ENCODE peak calls at places on chromosome 16, in nine cellular contexts. B is pancreas, X is left lung, C is tibial nerve, S is heart right ventricle, Y is body of pancreas, O is AG04450, F is fibroblast of lung, E is spleen. H is an unnamed sample.
A peak's percentile ranks its signal among the peaks of the same experiment; 100 is the strongest.

GRCh38 chr16:2200313-2200712 is 3.9 kb upstream of the CASKIN1 start:
- DNase-seq in B (no peak), X (no peak), C (no peak), S (no peak), Y (no peak), O (no peak), F (no peak), E (no peak), H (no peak)

GRCh38 chr16:30375830-30376229 is 1.2 kb downstream of the MYL11 start:
- DNase-seq in B (no peak), X (no peak), C (no peak), S (no peak), Y (no peak), O (no peak), F (no peak), E (no peak), H (no peak)

GRCh38 chr16:47732806-47733150 is 271.6 kb downstream of the PHKB start:
- DNase-seq in B (no peak), X (no peak), C (no peak), S (no peak), Y (no peak), O (peak; percentile 94), F (peak; percentile 97), E (no peak), H (peak; percentile 90)

GRCh38 chr16:35631261-35631945 is 2172.0 kb downstream of the TP53TG3F start:
- DNase-seq in B (no peak), X (no peak), C (no peak), S (no peak), Y (no peak), O (no peak), F (no peak), E (no peak), H (no peak)

GRCh38 chr16:80323187-80323807 is 217.5 kb upstream of the DYNLRB2 start:
- DNase-seq in B (no peak), X (no peak), C (no peak), S (no peak), Y (no peak), O (no peak), F (no peak), E (no peak), H (no peak)

GRCh38 chr16:69706256-69706974 is 19.9 kb downstream of the NQO1 start:
- DNase-seq in B (no peak), X (no peak), C (peak; percentile 40), S (no peak), Y (no peak), O (no peak), F (peak; percentile 30), E (no peak), H (no peak)

GRCh38 chr16:68155425-68155824 is 70.3 kb downstream of the NFATC3 start:
- DNase-seq in B (no peak), X (no peak), C (no peak), S (no peak), Y (no peak), O (no peak), F (no peak), E (no peak), H (no peak)

GRCh38 chr16:12729448-12729847 is 74.2 kb downstream of the CPPED1 start:
- DNase-seq in B (no peak), X (no peak), C (no peak), S (no peak), Y (no peak), O (no peak), F (peak; percentile 11), E (no peak), H (no peak)

GRCh38 chr16:22402191-22402590 is 27.8 kb upstream of the CDR2 start:
- DNase-seq in B (no peak), X (no peak), C (no peak), S (no peak), Y (no peak), O (no peak), F (no peak), E (no peak), H (peak; percentile 39)

GRCh38 chr16:27973678-27974077 is 89.8 kb downstream of the GSG1L start:
- DNase-seq in B (no peak), X (no peak), C (no peak), S (no peak), Y (no peak), O (no peak), F (no peak), E (peak; percentile 30), H (no peak)

GRCh38 chr16:31713945-31714898 is 159.4 kb upstream of the ZNF267 start:
- DNase-seq in B (no peak), X (no peak), C (no peak), S (no peak), Y (peak; percentile 47), O (no peak), F (no peak), E (no peak), H (no peak)

GRCh38 chr16:23478566-23478965 is 25.6 kb upstream of the COG7 start:
- DNase-seq in B (no peak), X (no peak), C (no peak), S (no peak), Y (no peak), O (no peak), F (no peak), E (peak; percentile 57), H (no peak)

GRCh38 chr16:10386517-10387377 is 886 bp downstream of the ATF7IP2 start:
- DNase-seq in B (no peak), X (no peak), C (no peak), S (no peak), Y (no peak), O (no peak), F (peak; percentile 21), E (no peak), H (no peak)

GRCh38 chr16:10387378-10387681 is 1.5 kb downstream of the ATF7IP2 start:
- DNase-seq in B (no peak), X (no peak), C (no peak), S (no peak), Y (no peak), O (no peak), F (no peak), E (no peak), H (no peak)

GRCh38 chr16:10390867-10391266 is 5.0 kb downstream of the ATF7IP2 start:
- DNase-seq in B (no peak), X (no peak), C (no peak), S (no peak), Y (no peak), O (no peak), F (no peak), E (no peak), H (no peak)

GRCh38 chr16:10390330-10390729 is 4.5 kb downstream of the ATF7IP2 start:
- DNase-seq in B (no peak), X (no peak), C (no peak), S (no peak), Y (no peak), O (no peak), F (no peak), E (no peak), H (no peak)

GRCh38 chr16:10388987-10389386 is 3.1 kb downstream of the ATF7IP2 start:
- DNase-seq in B (no peak), X (no peak), C (no peak), S (no peak), Y (no peak), O (no peak), F (no peak), E (no peak), H (no peak)
- H3K27ac ChIP-seq in B (no peak overlapping the region), X (no peak overlapping the region), C (no peak overlapping the region), S (no peak overlapping the region), Y (no peak overlapping the region), O (no peak overlapping the region), F (no peak overlapping the region), E (no peak overlapping the region), H (no peak overlapping the region)

DNA sequence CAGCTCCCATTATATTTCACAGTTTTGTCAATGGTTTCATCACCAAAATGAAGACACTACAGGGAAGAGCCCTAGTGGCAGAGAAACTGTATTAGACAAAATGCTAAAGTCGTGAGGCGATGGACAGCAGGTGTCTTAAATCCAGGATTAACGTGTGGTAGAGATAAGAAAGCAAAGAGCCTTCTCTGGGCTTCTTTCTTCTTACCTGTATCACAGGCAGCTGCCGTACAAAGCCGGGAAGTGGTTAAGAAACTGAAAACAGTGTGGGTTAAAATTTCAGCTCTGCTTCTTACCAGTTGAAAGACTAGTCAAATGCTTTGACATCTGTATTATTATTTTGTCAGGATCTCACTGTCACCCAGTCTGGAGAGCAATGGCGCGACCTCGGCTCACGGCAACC is 98.2 kb upstream of the NUDT7 start:
- DNase-seq in B (no peak), X (no peak), C (no peak), S (no peak), Y (no peak), O (no peak), F (no peak), E (no peak), H (no peak)
- TF ChIP-seq CTCF in B (no peak), X (no peak), C (no peak), S (no peak), Y (no peak), O (no peak), F (no peak), E (no peak), H (no peak)

GRCh38 chr16:86151372-86151950 is 252.5 kb downstream of the IRF8 start:
- DNase-seq in B (no peak), X (no peak), C (no peak), S (no peak), Y (no peak), O (no peak), F (no peak), E (no peak), H (no peak)
- H3K27ac ChIP-seq in B (no peak overlapping the region), X (peak overlapping the region; percentile 71), C (no peak overlapping the region), S (no peak overlapping the region), Y (no peak overlapping the region), O (peak overlapping the region; percentile 61), F (no peak overlapping the region), E (no peak overlapping the region), H (no peak overlapping the region)

GRCh38 chr16:77724174-77724573 is 1.9 kb downstream of the NUDT7 start:
- DNase-seq in B (no peak), X (no peak), C (no peak), S (no peak), Y (no peak), O (no peak), F (no peak), E (no peak), H (no peak)

GRCh38 chr16:77723108-77723514 is 797 bp downstream of the NUDT7 start:
- DNase-seq in B (no peak), X (peak; percentile 34), C (peak; percentile 9), S (peak; percentile 16), Y (peak; percentile 19), O (peak; percentile 43), F (peak; percentile 77), E (no peak), H (no peak)

GRCh38 chr16:77721752-77722314 is 481 bp upstream of the NUDT7 start:
- DNase-seq in B (no peak), X (no peak), C (no peak), S (no peak), Y (no peak), O (no peak), F (no peak), E (no peak), H (no peak)

DNA sequence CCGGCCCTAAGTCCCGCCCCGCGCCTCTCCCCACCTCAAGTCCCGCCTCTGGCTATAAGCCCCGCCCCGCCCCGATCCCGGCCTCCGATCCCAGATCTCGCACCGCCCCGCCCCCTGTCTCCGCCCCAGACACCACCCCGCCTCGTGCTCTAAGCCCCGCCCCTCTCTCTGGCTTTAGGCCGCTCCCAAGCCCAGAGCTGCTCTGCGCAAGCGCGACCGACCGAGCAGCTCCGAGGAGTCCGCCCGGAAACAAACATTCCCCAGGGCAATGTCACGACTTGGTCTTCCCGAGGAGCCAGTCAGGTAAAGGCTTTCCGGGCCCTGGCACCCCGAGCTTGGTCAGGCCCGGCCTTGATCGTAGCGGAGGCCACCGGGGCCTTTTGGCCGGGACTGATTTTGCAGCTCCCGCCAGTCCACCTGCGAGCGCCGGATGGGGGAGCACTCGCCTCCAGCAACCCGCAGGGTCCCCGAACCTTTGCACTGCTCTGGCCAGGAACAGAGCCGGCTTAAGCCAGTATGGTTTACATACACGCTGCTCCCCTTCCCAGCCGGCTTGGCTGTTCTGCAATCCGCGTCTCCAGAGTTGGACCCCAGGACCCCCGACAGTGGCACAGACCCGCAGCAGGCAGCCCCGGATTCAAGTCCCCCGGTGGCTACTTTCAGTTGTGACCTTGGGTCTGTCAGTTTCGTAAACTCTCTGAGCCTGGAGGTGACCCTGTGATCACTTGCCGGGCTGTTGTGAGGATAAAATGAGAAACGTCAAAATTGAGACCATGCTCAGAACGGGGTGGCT is at the start of gene NUDT7:
- DNase-seq in B (peak; percentile 100), X (peak; percentile 100), C (peak; percentile 99), S (peak; percentile 100), Y (peak; percentile 100), O (peak; percentile 94), F (peak; percentile 97), E (peak; percentile 99), H (peak; percentile 88)
- TF ChIP-seq CTCF in B (no peak), X (no peak), C (peak; percentile 56), S (no peak), Y (no peak), O (peak; percentile 32), F (no peak), E (no peak), H (peak; percentile 48)